ENCODE peak calls at places on chromosomes 5 and 9, in ten cellular contexts. K, Y, B, J, Z, A, T, U, I and C are unnamed samples.

GRCh38 chr9:100011062-100011681 is 87.6 kb downstream of the ERP44 start:
- DNase-seq in K (peak), Y (no peak), B (no peak), J (no peak), Z (peak), A (no peak), T (no peak), U (peak), I (no peak), C (no peak)

GRCh38 chr9:81588148-81588874 is 101.0 kb downstream of the TLE1 start:
- DNase-seq in K (no peak), Y (peak), B (peak), J (peak), Z (no peak), A (peak), T (no peak), U (no peak), I (no peak), C (no peak)

GRCh38 chr5:174433098-174433497 is 291.3 kb upstream of the MSX2 start:
- DNase-seq in K (no peak), Y (no peak), B (no peak), J (no peak), Z (no peak), A (no peak), T (no peak), U (no peak), I (no peak), C (no peak)

GRCh38 chr5:59487068-59487686 is 406.3 kb downstream of the PDE4D start:
- DNase-seq in K (no peak), Y (no peak), B (no peak), J (no peak), Z (no peak), A (no peak), T (no peak), U (no peak), I (no peak), C (no peak)

GRCh38 chr5:145619806-145620205 is 215.3 kb downstream of the PRELID2 start:
- DNase-seq in K (no peak), Y (no peak), B (no peak), J (no peak), Z (no peak), A (no peak), T (no peak), U (no peak), I (no peak), C (no peak)

GRCh38 chr9:114799925-114800324 is 5.9 kb downstream of the TNFSF15 start:
- DNase-seq in K (no peak), Y (no peak), B (no peak), J (no peak), Z (no peak), A (no peak), T (no peak), U (no peak), I (no peak), C (no peak)

GRCh38 chr5:106766913-106767312 is 903.8 kb downstream of the EFNA5 start:
- DNase-seq in K (no peak), Y (no peak), B (no peak), J (no peak), Z (no peak), A (no peak), T (no peak), U (peak), I (no peak), C (no peak)

GRCh38 chr9:134324359-134325095 is 1.7 kb upstream of the RXRA start:
- DNase-seq in K (no peak), Y (no peak), B (peak), J (no peak), Z (no peak), A (no peak), T (no peak), U (no peak), I (no peak), C (peak)

GRCh38 chr5:115589043-115589442 is 13.2 kb downstream of the TICAM2 start:
- DNase-seq in K (no peak), Y (no peak), B (no peak), J (no peak), Z (no peak), A (peak), T (no peak), U (no peak), I (no peak), C (no peak)

GRCh38 chr5:143435207-143435657 is 31.7 kb upstream of the NR3C1 start:
- DNase-seq in K (no peak), Y (no peak), B (peak), J (no peak), Z (no peak), A (no peak), T (no peak), U (no peak), I (no peak), C (no peak)

GRCh38 chr9:83068414-83068813 is 5.5 kb upstream of the RASEF start:
- DNase-seq in K (no peak), Y (no peak), B (no peak), J (no peak), Z (no peak), A (no peak), T (no peak), U (no peak), I (no peak), C (no peak)

GRCh38 chr5:80275347-80275746 is 19.5 kb upstream of the SERINC5 start:
- DNase-seq in K (no peak), Y (no peak), B (no peak), J (no peak), Z (peak), A (no peak), T (no peak), U (no peak), I (no peak), C (no peak)

GRCh38 chr5:162956570-162956969 is 480.8 kb upstream of the CCNG1 start:
- DNase-seq in K (no peak), Y (no peak), B (no peak), J (no peak), Z (no peak), A (no peak), T (no peak), U (no peak), I (no peak), C (no peak)

GRCh38 chr9:35051069-35051967 is 21.1 kb downstream of the VCP start:
- DNase-seq in K (peak), Y (peak), B (peak), J (peak), Z (peak), A (peak), T (no peak), U (no peak), I (no peak), C (no peak)

GRCh38 chr9:38216572-38216971 is 147.5 kb upstream of the SHB start:
- DNase-seq in K (no peak), Y (no peak), B (no peak), J (no peak), Z (no peak), A (no peak), T (no peak), U (no peak), I (no peak), C (no peak)

GRCh38 chr5:32933692-32934091 is 222.6 kb downstream of the NPR3 start:
- DNase-seq in K (no peak), Y (no peak), B (no peak), J (no peak), Z (no peak), A (no peak), T (no peak), U (no peak), I (no peak), C (no peak)

GRCh38 chr5:71731015-71731414 is 11.9 kb downstream of the CARTPT start:
- DNase-seq in K (no peak), Y (no peak), B (no peak), J (no peak), Z (no peak), A (no peak), T (no peak), U (no peak), I (no peak), C (no peak)

GRCh38 chr9:133374612-133375115 is 1.2 kb downstream of the SURF4 start:
- DNase-seq in K (no peak), Y (no peak), B (no peak), J (no peak), Z (no peak), A (no peak), T (no peak), U (no peak), I (no peak), C (no peak)

GRCh38 chr9:7216004-7216821 is 458.4 kb downstream of the KDM4C start:
- DNase-seq in K (no peak), Y (no peak), B (no peak), J (no peak), Z (no peak), A (no peak), T (no peak), U (no peak), I (no peak), C (no peak)

GRCh38 chr5:36374275-36374862 is 72.7 kb upstream of the RANBP3L start:
- DNase-seq in K (no peak), Y (no peak), B (no peak), J (no peak), Z (no peak), A (no peak), T (no peak), U (no peak), I (no peak), C (no peak)

GRCh38 chr5:128271859-128272446 is 188.4 kb downstream of the SLC12A2 start:
- DNase-seq in K (peak), Y (no peak), B (no peak), J (peak), Z (no peak), A (no peak), T (no peak), U (no peak), I (no peak), C (no peak)

GRCh38 chr9:15307523-15307841 is 466 bp upstream of the TTC39B start:
- DNase-seq in K (no peak), Y (no peak), B (no peak), J (no peak), Z (no peak), A (no peak), T (no peak), U (no peak), I (no peak), C (no peak)

GRCh38 chr9:15308511-15308910 is 1.5 kb upstream of the TTC39B start:
- DNase-seq in K (no peak), Y (no peak), B (no peak), J (no peak), Z (no peak), A (no peak), T (no peak), U (no peak), I (no peak), C (no peak)

GRCh38 chr9:15304620-15305019 is 2.4 kb downstream of the TTC39B start:
- DNase-seq in K (no peak), Y (no peak), B (no peak), J (no peak), Z (no peak), A (no peak), T (no peak), U (no peak), I (no peak), C (no peak)

GRCh38 chr9:15306068-15306756 is 804 bp downstream of the TTC39B start:
- DNase-seq in K (no peak), Y (peak), B (peak), J (no peak), Z (peak), A (peak), T (peak), U (no peak), I (peak), C (peak)

DNA sequence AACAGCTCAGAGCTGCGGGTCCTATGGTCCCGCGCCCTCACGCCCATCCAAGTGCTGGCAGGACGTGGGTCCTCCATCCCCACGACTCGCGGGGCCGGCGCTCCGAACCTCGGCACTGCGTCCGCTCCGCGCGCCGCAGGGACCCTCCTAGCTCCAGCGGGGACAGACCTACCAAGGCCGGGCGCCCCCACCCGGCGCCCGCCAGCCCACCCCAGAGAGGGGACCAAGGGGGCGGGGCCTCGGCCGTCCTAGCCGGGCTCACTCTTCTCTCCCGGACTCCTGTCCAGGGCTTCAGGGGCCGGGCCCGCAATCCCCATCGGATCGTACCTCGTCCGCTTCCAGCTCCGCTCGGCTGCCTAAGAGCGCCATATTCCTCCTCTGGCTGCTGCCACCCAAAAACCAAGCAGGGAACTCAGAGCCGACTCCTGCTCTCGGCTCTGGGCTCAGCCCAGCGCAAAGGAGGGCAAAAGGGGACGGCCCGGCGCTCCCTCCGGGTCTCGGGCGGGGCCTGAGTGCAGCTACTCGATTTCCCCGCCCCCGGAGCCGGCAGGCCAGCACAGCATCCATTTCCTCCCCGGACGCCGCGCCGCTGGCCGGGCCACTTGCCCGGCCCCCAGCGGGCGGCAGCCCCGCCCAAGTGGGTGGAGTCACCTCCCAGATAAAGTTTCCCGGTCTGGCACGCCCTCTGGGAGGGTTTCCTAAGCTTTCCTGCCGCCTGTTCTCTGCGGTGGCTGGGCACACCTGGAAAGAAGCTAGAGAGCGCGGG is at the start of gene TTC39B:
- DNase-seq in K (peak), Y (peak), B (peak), J (peak), Z (peak), A (peak), T (peak), U (no peak), I (peak), C (peak)
- TF ChIP-seq POLR2AphosphoS5 in K (peak), Y (peak), B (peak), J (no peak), Z (peak), A (peak), T (peak), U (peak), I (peak), C (peak)

GRCh38 chr9:92136184-92136858 is 21.1 kb upstream of the SPTLC1 start:
- DNase-seq in K (no peak), Y (no peak), B (no peak), J (no peak), Z (no peak), A (no peak), T (no peak), U (no peak), I (no peak), C (no peak)
- H3K4me3 ChIP-seq in K (no peak), Y (no peak), B (no peak), J (no peak), Z (no peak), A (no peak), T (no peak), U (no peak), I (no peak), C (no peak)

GRCh38 chr9:2039294-2040180 is 24.4 kb downstream of the SMARCA2 start:
- DNase-seq in K (no peak), Y (no peak), B (no peak), J (no peak), Z (no peak), A (no peak), T (no peak), U (no peak), I (no peak), C (no peak)
- TF ChIP-seq POLR2AphosphoS5 in K (no peak), Y (no peak), B (no peak), J (no peak), Z (no peak), A (no peak), T (no peak), U (no peak), I (no peak), C (no peak)

DNA sequence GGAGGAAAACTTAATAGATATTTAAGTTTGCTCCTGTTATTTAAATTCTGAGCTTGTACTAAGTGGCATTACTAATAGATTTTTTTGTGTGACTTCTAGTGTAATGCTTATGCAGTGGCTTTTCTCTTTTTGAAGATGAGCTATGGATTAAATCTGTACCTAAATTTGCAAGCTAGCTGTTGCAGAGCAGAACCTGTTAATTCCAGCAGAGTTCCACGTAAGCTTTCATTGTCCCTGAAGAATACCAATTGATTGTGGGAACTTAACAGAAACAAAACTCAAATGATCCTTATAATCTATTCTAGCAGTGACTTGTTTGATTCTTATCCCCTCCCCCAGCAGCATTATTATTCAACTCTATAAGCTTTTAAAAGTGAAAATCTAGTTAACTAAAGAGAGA is 51.7 kb downstream of the MAN2A1 start:
- DNase-seq in K (no peak), Y (no peak), B (no peak), J (no peak), Z (no peak), A (no peak), T (no peak), U (no peak), I (no peak), C (no peak)
- H3K4me3 ChIP-seq in K (no peak), Y (no peak), B (no peak), J (no peak), Z (no peak), A (no peak), T (no peak), U (no peak), I (no peak), C (no peak)

GRCh38 chr9:737400-738120 is 103.9 kb upstream of the DMRT1 start:
- DNase-seq in K (no peak), Y (no peak), B (no peak), J (no peak), Z (no peak), A (no peak), T (no peak), U (no peak), I (no peak), C (no peak)
- TF ChIP-seq POLR2AphosphoS5 in K (no peak), Y (no peak), B (no peak), J (no peak), Z (no peak), A (no peak), T (no peak), U (no peak), I (no peak), C (no peak)

DNA sequence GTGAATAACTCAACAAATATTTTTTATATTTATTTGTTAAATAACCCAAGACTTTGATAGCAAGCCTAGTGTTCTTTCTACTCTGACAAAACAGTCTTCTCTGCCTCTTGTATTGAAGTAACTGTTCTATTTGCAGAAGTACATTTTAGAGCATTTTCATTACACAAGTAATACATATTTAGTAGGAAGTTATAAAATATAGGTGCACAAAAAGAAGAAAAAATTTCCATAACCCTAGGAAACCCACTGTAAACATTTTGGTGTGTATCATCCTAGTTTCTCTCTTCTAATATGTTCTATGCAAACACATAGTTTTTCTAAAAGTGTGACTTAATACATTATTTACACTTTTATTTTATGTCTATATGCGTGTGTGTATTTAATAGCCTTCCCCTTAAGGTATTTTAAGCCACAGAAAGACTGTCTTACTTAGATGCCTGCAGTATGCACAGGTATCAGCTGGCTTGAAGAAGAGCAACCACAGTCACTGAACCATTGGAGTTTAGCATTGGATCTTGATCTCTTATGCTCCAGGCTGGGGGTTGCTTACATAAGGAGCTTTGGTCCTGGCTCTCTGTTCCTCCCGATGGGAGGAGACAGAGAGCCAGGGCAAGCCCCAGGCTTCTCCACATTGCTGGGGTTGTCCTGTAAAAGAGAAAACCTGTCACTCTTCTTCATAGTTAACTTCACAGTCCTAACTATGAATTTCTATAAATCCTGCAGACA is 3.8 kb downstream of the SELENOP start:
- DNase-seq in K (no peak), Y (no peak), B (no peak), J (no peak), Z (no peak), A (no peak), T (no peak), U (no peak), I (no peak), C (no peak)
- H3K4me3 ChIP-seq in K (no peak), Y (peak), B (no peak), J (no peak), Z (no peak), A (no peak), T (peak), U (peak), I (peak), C (no peak)